ENCODE peak calls at places on chromosome 19, in ten cellular contexts. I is thoracic aorta; D is activated CD8-positive, alpha-beta memory T cell treated with anti-CD3 and anti-CD28 coated beads, Interleukin-2, amount 50 U/mL, for 4 hours; V is IMR-90; Y is uterus; G is NK-92 treated with Interleukin-12 subunit alpha and Interleukin-12 subunit beta, amount 100 ng/mL, for 24 hours; S is activated CD4-positive, CD25-positive, alpha-beta regulatory T cell; L is posterior vena cava; B is AG09319; A is T-helper 9 cell. K is an unnamed sample.
A peak's percentile ranks its signal among the peaks of the same experiment; 100 is the strongest.

GRCh38 chr19:6465663-6466062 is 1.6 kb downstream of the CRB3 start:
- DNase-seq in Y (no peak), D (no peak), B (no peak), A (no peak), V (no peak), G (no peak), I (no peak), L (no peak), S (no peak), K (no peak)

GRCh38 chr19:38250821-38251563 is 5.2 kb downstream of the PPP1R14A start:
- DNase-seq in B (no peak), I (peak; percentile 61), S (no peak), Y (peak; percentile 87), D (no peak), V (no peak), L (peak; percentile 90), G (no peak), A (no peak), K (no peak)

GRCh38 chr19:41218615-41219507 is at the start of gene AXL:
- DNase-seq in G (no peak), B (peak; percentile 80), L (peak; percentile 95), I (peak; percentile 75), D (no peak), V (peak; percentile 86), Y (peak; percentile 84), S (no peak), A (no peak), K (no peak)

GRCh38 chr19:49149652-49150105 is 5.5 kb downstream of the HRC start:
- DNase-seq in B (no peak), S (no peak), A (no peak), Y (peak; percentile 72), I (no peak), V (peak; percentile 83), L (peak; percentile 93), G (no peak), D (no peak), K (no peak)

GRCh38 chr19:46755853-46756543 is 9.7 kb upstream of the STRN4 start:
- DNase-seq in S (no peak), A (no peak), D (no peak), I (no peak), B (no peak), L (peak; percentile 80), V (no peak), G (no peak), Y (no peak), K (no peak)

GRCh38 chr19:1529430-1529816 is 5.5 kb downstream of the PLK5 start:
- DNase-seq in L (no peak), V (no peak), D (no peak), B (no peak), A (no peak), Y (no peak), S (no peak), I (no peak), G (no peak), K (no peak)

GRCh38 chr19:49085020-49085867 is at the start of gene SNRNP70:
- DNase-seq in A (peak; percentile 96), D (peak; percentile 99), I (peak; percentile 91), G (peak; percentile 99), L (peak; percentile 100), Y (peak; percentile 99), V (peak; percentile 99), S (peak; percentile 99), B (peak; percentile 100), K (peak; percentile 99)

GRCh38 chr19:44643605-44644390 is at the start of gene PVR:
- DNase-seq in A (no peak), G (no peak), L (peak; percentile 91), B (no peak), I (peak; percentile 26), V (peak; percentile 77), Y (peak; percentile 61), S (no peak), D (peak; percentile 32), K (no peak)

GRCh38 chr19:23522431-23522830 is 127.2 kb upstream of the ZNF91 start:
- DNase-seq in Y (no peak), S (no peak), A (no peak), B (no peak), V (no peak), L (no peak), I (no peak), G (no peak), D (no peak), K (no peak)

K was measured in effector memory CD4-positive, alpha-beta T cell.